ENCODE peak calls at places on chromosomes 6 and 20, in six cellular contexts. N, O, F, P, E and H are unnamed samples.
A peak's percentile ranks its signal among the peaks of the same experiment; 100 is the strongest.

GRCh38 chr20:4366076-4366475 is 350.7 kb upstream of the RNF24 start:
- DNase-seq in N (no peak), O (peak; percentile 18), F (no peak), P (no peak), E (no peak), H (no peak)

GRCh38 chr6:24126586-24127192 is 674 bp downstream of the NRSN1 start:
- DNase-seq in N (peak; percentile 67), O (peak; percentile 59), F (peak; percentile 56), P (no peak), E (no peak), H (no peak)

GRCh38 chr20:64142546-64142945 is 21.7 kb upstream of the MYT1 start:
- DNase-seq in N (peak; percentile 12), O (no peak), F (peak; percentile 12), P (no peak), E (peak; percentile 32), H (no peak)

GRCh38 chr6:146670161-146670560 is 71.4 kb downstream of the ADGB start:
- DNase-seq in N (peak; percentile 22), O (peak; percentile 31), F (no peak), P (no peak), E (no peak), H (no peak)

GRCh38 chr6:148395583-148396101 is 53.0 kb downstream of the SASH1 start:
- DNase-seq in N (no peak), O (peak; percentile 39), F (no peak), P (no peak), E (no peak), H (no peak)

GRCh38 chr6:77038801-77039200 is 424.5 kb downstream of the HTR1B start:
- DNase-seq in N (peak; percentile 41), O (peak; percentile 69), F (no peak), P (no peak), E (no peak), H (no peak)

GRCh38 chr6:95325858-95326257 is 251.5 kb upstream of the MANEA start:
- DNase-seq in N (no peak), O (peak; percentile 6), F (no peak), P (no peak), E (no peak), H (no peak)

GRCh38 chr20:63082308-63082938 is 75.7 kb upstream of the BHLHE23 start:
- DNase-seq in N (no peak), O (peak; percentile 66), F (peak; percentile 71), P (no peak), E (peak; percentile 61), H (no peak)

GRCh38 chr20:19407731-19408130 is 195.3 kb downstream of the SLC24A3 start:
- DNase-seq in N (no peak), O (no peak), F (no peak), P (no peak), E (no peak), H (no peak)

GRCh38 chr6:130105996-130106704 is 87.8 kb downstream of the L3MBTL3 start:
- DNase-seq in N (no peak), O (no peak), F (no peak), P (no peak), E (no peak), H (no peak)

GRCh38 chr6:72446427-72446826 is 175.4 kb upstream of the KCNQ5 start:
- DNase-seq in N (no peak), O (peak; percentile 43), F (no peak), P (no peak), E (no peak), H (no peak)

GRCh38 chr6:166045173-166045957 is 122.3 kb downstream of the TBXT start:
- DNase-seq in N (peak; percentile 54), O (peak; percentile 51), F (no peak), P (no peak), E (no peak), H (no peak)

GRCh38 chr20:57458400-57459160 is 66.4 kb downstream of the CTCFL start:
- DNase-seq in N (no peak), O (peak; percentile 57), F (no peak), P (no peak), E (no peak), H (no peak)

GRCh38 chr20:42706762-42707161 is 482.9 kb downstream of the PTPRT start:
- DNase-seq in N (no peak), O (no peak), F (no peak), P (no peak), E (no peak), H (no peak)

GRCh38 chr6:137402143-137402542 is 92.1 kb downstream of the OLIG3 start:
- DNase-seq in N (no peak), O (no peak), F (no peak), P (no peak), E (no peak), H (no peak)

GRCh38 chr6:150391890-150392289 is 23.1 kb downstream of the IYD start:
- DNase-seq in N (no peak), O (no peak), F (no peak), P (no peak), E (no peak), H (no peak)

GRCh38 chr6:142384455-142385332 is 82.9 kb downstream of the ADGRG6 start:
- DNase-seq in N (peak; percentile 31), O (peak; percentile 81), F (no peak), P (no peak), E (no peak), H (no peak)

GRCh38 chr6:25370175-25371036 is 91.2 kb downstream of the CARMIL1 start:
- DNase-seq in N (no peak), O (no peak), F (no peak), P (no peak), E (no peak), H (no peak)

GRCh38 chr20:19835533-19836222 is 77.6 kb downstream of the RIN2 start:
- DNase-seq in N (no peak), O (no peak), F (no peak), P (no peak), E (no peak), H (no peak)

GRCh38 chr20:33680681-33681080 is 5.5 kb downstream of the E2F1 start:
- DNase-seq in N (no peak), O (peak; percentile 50), F (no peak), P (no peak), E (no peak), H (no peak)

GRCh38 chr20:53575481-53576194 is 18.0 kb downstream of the ZNF217 start:
- DNase-seq in N (no peak), O (no peak), F (no peak), P (no peak), E (no peak), H (no peak)

GRCh38 chr6:111707773-111708172 is 102.1 kb upstream of the TRAF3IP2 start:
- DNase-seq in N (no peak), O (no peak), F (no peak), P (no peak), E (no peak), H (no peak)

GRCh38 chr20:25360631-25361286 is 29.9 kb downstream of the ABHD12 start:
- DNase-seq in N (peak; percentile 73), O (peak; percentile 25), F (no peak), P (no peak), E (no peak), H (no peak)

GRCh38 chr6:110180228-110181008 is at the start of gene CDC40:
- DNase-seq in N (no peak), O (peak; percentile 78), F (peak; percentile 73), P (peak; percentile 58), E (peak; percentile 93), H (peak; percentile 41)

GRCh38 chr6:157527471-157527907 is 146.5 kb downstream of the ZDHHC14 start:
- DNase-seq in N (peak; percentile 54), O (no peak), F (no peak), P (peak; percentile 54), E (no peak), H (no peak)

GRCh38 chr6:113122060-113122459 is 735.1 kb upstream of the MARCKS start:
- DNase-seq in N (peak; percentile 82), O (peak; percentile 90), F (no peak), P (no peak), E (no peak), H (no peak)

GRCh38 chr20:51811040-51811351 is 8.7 kb upstream of the SALL4 start:
- DNase-seq in N (peak; percentile 70), O (peak; percentile 47), F (no peak), P (no peak), E (no peak), H (no peak)

DNA sequence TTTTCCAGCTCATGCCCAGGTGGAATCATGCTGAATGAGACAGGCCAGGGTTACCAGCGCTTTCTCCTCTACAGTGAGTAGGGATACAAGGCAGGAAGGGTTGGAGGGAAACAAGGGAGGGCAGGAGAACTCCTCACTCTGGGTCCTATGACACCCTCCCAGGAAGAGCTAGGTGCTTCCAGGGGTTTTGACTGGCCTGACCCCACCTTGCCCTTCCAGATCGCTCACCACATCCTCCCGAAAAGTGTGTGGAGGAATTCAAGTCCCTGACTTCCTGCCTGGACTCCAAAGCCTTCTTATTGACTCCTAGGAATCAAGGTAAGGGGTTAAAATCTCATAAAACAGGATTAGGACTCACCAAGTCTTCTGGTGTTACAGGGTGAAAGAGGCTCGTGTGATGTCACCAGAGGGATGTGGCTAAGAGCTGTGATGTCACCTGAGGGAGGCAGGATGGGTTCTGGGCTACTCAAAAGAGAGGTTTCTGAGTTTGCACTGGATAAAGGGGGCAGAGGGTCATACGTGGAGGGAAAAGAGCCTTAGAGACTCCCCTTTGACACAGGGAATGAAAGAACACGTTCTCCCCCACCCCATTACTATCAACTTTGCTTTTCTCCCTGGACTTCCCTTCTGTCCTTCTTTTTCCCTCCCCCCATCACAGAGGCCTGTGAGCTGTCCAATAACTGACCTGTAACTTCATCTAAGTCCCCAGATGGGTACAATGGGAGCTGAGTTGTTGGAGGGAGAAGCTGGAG is 1.9 kb downstream of the APOM start:
- DNase-seq in N (no peak), O (peak; percentile 44), F (no peak), P (no peak), E (no peak), H (no peak)
- H3K4me1 ChIP-seq in N (peaks cover 31% of the 10 kb centered on the region), O (peaks cover 21% of the 10 kb centered on the region), F (peaks cover 6% of the 10 kb centered on the region), P (peaks cover 16% of the 10 kb centered on the region), E (peaks cover 75% of the 10 kb centered on the region), H (peaks cover 38% of the 10 kb centered on the region)

GRCh38 chr6:131954099-131954774 is 3.1 kb upstream of the CCN2 start:
- DNase-seq in N (peak; percentile 40), O (peak; percentile 22), F (no peak), P (no peak), E (no peak), H (no peak)
- H3K27me3 ChIP-seq in N (no peaks in the 10 kb centered on the region), O (no peaks in the 10 kb centered on the region), F (no peaks in the 10 kb centered on the region), P (no peaks in the 10 kb centered on the region), E (peaks cover 42% of the 10 kb centered on the region), H (peaks cover 16% of the 10 kb centered on the region)

GRCh38 chr6:35677456-35677855 is 11.3 kb downstream of the FKBP5 start:
- DNase-seq in N (no peak), O (no peak), F (no peak), P (no peak), E (no peak), H (no peak)
- H3K27ac ChIP-seq in N (peak overlapping the region; percentile 68), O (peak overlapping the region; percentile 38), F (no peak overlapping the region), P (peak overlapping the region; percentile 36), E (peak overlapping the region; percentile 20), H (peak overlapping the region; percentile 9)

GRCh38 chr6:2854394-2854982 is 12.8 kb upstream of the SERPINB1 start:
- DNase-seq in N (peak; percentile 74), O (no peak), F (no peak), P (no peak), E (no peak), H (no peak)

GRCh38 chr6:2852921-2853322 is 11.3 kb upstream of the SERPINB1 start:
- DNase-seq in N (no peak), O (no peak), F (no peak), P (no peak), E (no peak), H (no peak)

GRCh38 chr6:2857185-2857579 is 15.5 kb upstream of the SERPINB1 start:
- DNase-seq in N (no peak), O (no peak), F (no peak), P (no peak), E (no peak), H (no peak)

GRCh38 chr6:2853766-2854393 is 12.2 kb upstream of the SERPINB1 start:
- DNase-seq in N (peak; percentile 84), O (peak; percentile 87), F (no peak), P (peak; percentile 52), E (no peak), H (peak; percentile 71)

GRCh38 chr6:2855061-2855519 is 13.4 kb upstream of the SERPINB1 start:
- DNase-seq in N (peak; percentile 47), O (no peak), F (no peak), P (no peak), E (no peak), H (no peak)
- H3K4me1 ChIP-seq in N (peaks cover 13% of the 10 kb centered on the region), O (peaks cover 15% of the 10 kb centered on the region), F (peaks cover 13% of the 10 kb centered on the region), P (no peaks in the 10 kb centered on the region), E (peaks cover 88% of the 10 kb centered on the region), H (peaks cover 64% of the 10 kb centered on the region)